ENCODE peak calls at places on chromosomes 1 and 21, in seven cellular contexts. I, B, F, E, H, Z and A are unnamed samples.
A peak's percentile ranks its signal among the peaks of the same experiment; 100 is the strongest.

GRCh38 chr1:32981003-32981909 is 16.6 kb upstream of the RNF19B start:
- DNase-seq in I (no peak), B (peak; percentile 38), F (peak; percentile 77), E (no peak), H (no peak), Z (peak; percentile 53), A (peak; percentile 29)

GRCh38 chr1:218705911-218706893 is 361.1 kb downstream of the TGFB2 start:
- DNase-seq in I (no peak), B (no peak), F (peak; percentile 97), E (no peak), H (no peak), Z (no peak), A (no peak)

GRCh38 chr1:20058531-20058930 is 11.5 kb upstream of the PLA2G5 start:
- DNase-seq in I (no peak), B (peak; percentile 20), F (peak; percentile 63), E (no peak), H (no peak), Z (no peak), A (no peak)

GRCh38 chr1:94044290-94044790 is 76.6 kb downstream of the ABCA4 start:
- DNase-seq in I (no peak), B (no peak), F (no peak), E (no peak), H (peak; percentile 49), Z (no peak), A (no peak)

GRCh38 chr21:20720623-20721022 is 277.6 kb upstream of the NCAM2 start:
- DNase-seq in I (no peak), B (no peak), F (no peak), E (no peak), H (no peak), Z (no peak), A (no peak)

GRCh38 chr1:149936076-149936991 is at the start of gene MTMR11:
- DNase-seq in I (no peak), B (no peak), F (peak; percentile 9), E (no peak), H (no peak), Z (no peak), A (no peak)

GRCh38 chr1:212607206-212607923 is 1.2 kb upstream of the ATF3 start:
- DNase-seq in I (no peak), B (no peak), F (no peak), E (no peak), H (peak; percentile 35), Z (peak; percentile 21), A (no peak)

GRCh38 chr1:60982539-60982938 is 99.8 kb upstream of the NFIA start:
- DNase-seq in I (no peak), B (no peak), F (no peak), E (no peak), H (no peak), Z (no peak), A (no peak)

GRCh38 chr1:203492486-203493130 is 1.3 kb upstream of the OPTC start:
- DNase-seq in I (no peak), B (no peak), F (no peak), E (no peak), H (no peak), Z (no peak), A (no peak)

GRCh38 chr1:205925730-205926129 is 17.5 kb downstream of the SLC26A9 start:
- DNase-seq in I (no peak), B (no peak), F (peak; percentile 74), E (no peak), H (no peak), Z (no peak), A (no peak)

GRCh38 chr1:41495171-41495948 is 10.9 kb upstream of the EDN2 start:
- DNase-seq in I (no peak), B (no peak), F (no peak), E (no peak), H (no peak), Z (no peak), A (no peak)

GRCh38 chr1:32246888-32247273 is at the start of gene FAM167B:
- DNase-seq in I (no peak), B (no peak), F (peak; percentile 70), E (no peak), H (peak; percentile 65), Z (no peak), A (no peak)

GRCh38 chr21:42191978-42192595 is 26.9 kb upstream of the ABCG1 start:
- DNase-seq in I (no peak), B (no peak), F (no peak), E (no peak), H (no peak), Z (no peak), A (no peak)

GRCh38 chr1:33137800-33138199 is 44.0 kb downstream of the TRIM62 start:
- DNase-seq in I (no peak), B (no peak), F (no peak), E (peak; percentile 52), H (no peak), Z (no peak), A (peak; percentile 18)

GRCh38 chr1:8467308-8467707 is 149.4 kb downstream of the SLC45A1 start:
- DNase-seq in I (no peak), B (no peak), F (no peak), E (no peak), H (no peak), Z (no peak), A (no peak)

GRCh38 chr1:219120625-219121544 is 52.8 kb upstream of the LYPLAL1 start:
- DNase-seq in I (no peak), B (no peak), F (peak; percentile 68), E (peak; percentile 30), H (peak; percentile 6), Z (no peak), A (no peak)

GRCh38 chr21:45266518-45267389 is 20.9 kb downstream of the POFUT2 start:
- DNase-seq in I (no peak), B (no peak), F (no peak), E (no peak), H (no peak), Z (no peak), A (no peak)

GRCh38 chr21:46569071-46569470 is 35.8 kb downstream of the S100B start:
- DNase-seq in I (no peak), B (no peak), F (no peak), E (no peak), H (no peak), Z (no peak), A (no peak)

GRCh38 chr21:31892686-31893085 is 19.9 kb downstream of the HUNK start:
- DNase-seq in I (no peak), B (no peak), F (no peak), E (no peak), H (no peak), Z (no peak), A (no peak)

GRCh38 chr21:24272527-24272938 is 1334.7 kb downstream of the MRPL39 start:
- DNase-seq in I (no peak), B (no peak), F (no peak), E (peak; percentile 8), H (no peak), Z (no peak), A (no peak)

GRCh38 chr1:147622731-147623130 is 47.6 kb downstream of the ACP6 start:
- DNase-seq in I (no peak), B (no peak), F (no peak), E (no peak), H (no peak), Z (no peak), A (no peak)

GRCh38 chr1:53369034-53369750 is 41.3 kb upstream of the LRP8 start:
- DNase-seq in I (no peak), B (no peak), F (no peak), E (no peak), H (no peak), Z (no peak), A (no peak)

GRCh38 chr1:14649976-14650375 is 51.5 kb downstream of the KAZN start:
- DNase-seq in I (no peak), B (no peak), F (no peak), E (no peak), H (no peak), Z (no peak), A (no peak)

GRCh38 chr1:152960452-152961044 is 9.9 kb upstream of the SPRR4 start:
- DNase-seq in I (no peak), B (no peak), F (no peak), E (no peak), H (no peak), Z (no peak), A (no peak)

GRCh38 chr1:17423781-17424245 is 15.7 kb downstream of the RCC2 start:
- DNase-seq in I (no peak), B (no peak), F (no peak), E (no peak), H (no peak), Z (no peak), A (no peak)

GRCh38 chr1:203426349-203426748 is 49.3 kb upstream of the PRELP start:
- DNase-seq in I (no peak), B (no peak), F (no peak), E (no peak), H (no peak), Z (no peak), A (no peak)

GRCh38 chr1:211921579-211922095 is 91.1 kb upstream of the LPGAT1 start:
- DNase-seq in I (no peak), B (no peak), F (no peak), E (no peak), H (no peak), Z (no peak), A (no peak)